ENCODE peak calls at places on chromosomes 1 and 21, in six cellular contexts. U, F, V, B, W and H are unnamed samples.

GRCh38 chr1:119012383-119012782 is 24.2 kb upstream of the TBX15 start:
- DNase-seq in U (no peak), F (no peak), V (no peak), B (no peak), W (no peak), H (no peak)

GRCh38 chr1:212466913-212467650 is 34.4 kb downstream of the NENF start:
- DNase-seq in U (no peak), F (no peak), V (no peak), B (no peak), W (no peak), H (no peak)

GRCh38 chr1:230735447-230735846 is 11.7 kb upstream of the CAPN9 start:
- DNase-seq in U (no peak), F (no peak), V (no peak), B (no peak), W (no peak), H (no peak)

GRCh38 chr1:1302006-1302430 is 5.7 kb downstream of the ACAP3 start:
- DNase-seq in U (no peak), F (no peak), V (no peak), B (no peak), W (no peak), H (no peak)

GRCh38 chr1:84569216-84569615 is 5.0 kb downstream of the CTBS start:
- DNase-seq in U (no peak), F (no peak), V (no peak), B (no peak), W (no peak), H (no peak)

GRCh38 chr1:212782422-212783154 is 9.0 kb downstream of the NSL1 start:
- DNase-seq in U (peak), F (no peak), V (peak), B (no peak), W (no peak), H (no peak)

GRCh38 chr1:66729130-66729922 is 22.9 kb upstream of the DYNLT5 start:
- DNase-seq in U (no peak), F (no peak), V (no peak), B (no peak), W (no peak), H (no peak)

GRCh38 chr1:53478186-53478585 is 19.0 kb downstream of the DMRTB1 start:
- DNase-seq in U (no peak), F (no peak), V (no peak), B (no peak), W (no peak), H (no peak)

GRCh38 chr21:35664683-35665082 is 395.6 kb downstream of the SETD4 start:
- DNase-seq in U (no peak), F (no peak), V (peak), B (no peak), W (no peak), H (peak)

GRCh38 chr1:156885904-156886355 is 7.6 kb upstream of the PEAR1 start:
- DNase-seq in U (no peak), F (no peak), V (no peak), B (no peak), W (no peak), H (no peak)

GRCh38 chr1:227729881-227730629 is 5.0 kb downstream of the JMJD4 start:
- DNase-seq in U (no peak), F (peak), V (peak), B (no peak), W (no peak), H (peak)

GRCh38 chr1:205026181-205026580 is 16.8 kb upstream of the CNTN2 start:
- DNase-seq in U (no peak), F (peak), V (no peak), B (no peak), W (no peak), H (no peak)

GRCh38 chr1:26237230-26237966 is 3.4 kb downstream of the CEP85 start:
- DNase-seq in U (no peak), F (no peak), V (peak), B (no peak), W (no peak), H (no peak)

GRCh38 chr21:14957836-14958235 is 107.0 kb downstream of the NRIP1 start:
- DNase-seq in U (no peak), F (no peak), V (no peak), B (no peak), W (no peak), H (no peak)

GRCh38 chr1:61142726-61143500 is 60.6 kb downstream of the NFIA start:
- DNase-seq in U (peak), F (no peak), V (no peak), B (no peak), W (peak), H (no peak)